ENCODE peak calls at places on chromosome 16, in four cellular contexts. O, X, K and C are unnamed samples.

GRCh38 chr16:56610609-56611111 is 2.3 kb downstream of the MT2A start:
- DNase-seq in O (no peak), K (peak), X (peak), C (peak)

GRCh38 chr16:89402962-89403361 is 87.4 kb downstream of the ANKRD11 start:
- DNase-seq in X (no peak), O (peak), K (no peak), C (no peak)

GRCh38 chr16:87715658-87716057 is 50.1 kb downstream of the KLHDC4 start:
- DNase-seq in K (no peak), X (no peak), O (no peak), C (no peak)

GRCh38 chr16:51592013-51592501 is 441.0 kb upstream of the SALL1 start:
- DNase-seq in X (no peak), K (no peak), O (no peak), C (no peak)

GRCh38 chr16:27232875-27233605 is 29.7 kb downstream of the KDM8 start:
- DNase-seq in X (no peak), O (no peak), K (no peak), C (peak)

GRCh38 chr16:31365131-31365865 is 10.3 kb downstream of the ITGAX start:
- DNase-seq in K (no peak), X (no peak), O (peak), C (no peak)

GRCh38 chr16:54926166-54926838 is 4.4 kb upstream of the IRX5 start:
- DNase-seq in X (peak), K (no peak), O (peak), C (peak)

GRCh38 chr16:16092925-16093624 is 130.2 kb downstream of the ABCC6 start:
- DNase-seq in X (peak), K (peak), O (no peak), C (peak)

GRCh38 chr16:56068314-56068713 is 123.0 kb upstream of the GNAO1 start:
- DNase-seq in O (no peak), K (no peak), X (no peak), C (no peak)

GRCh38 chr16:70661534-70661917 is 15.2 kb downstream of the IL34 start:
- DNase-seq in X (no peak), K (no peak), O (no peak), C (no peak)

GRCh38 chr16:19115148-19116021 is 1.6 kb downstream of the ITPRIPL2 start:
- DNase-seq in K (no peak), O (no peak), X (no peak), C (no peak)

GRCh38 chr16:57618306-57619132 is 9.9 kb upstream of the ADGRG1 start:
- DNase-seq in X (peak), O (no peak), K (no peak), C (no peak)

GRCh38 chr16:10824111-10824893 is 5.7 kb upstream of the TVP23A start:
- DNase-seq in O (no peak), K (no peak), X (no peak), C (no peak)

GRCh38 chr16:9395958-9396359 is 304.5 kb downstream of the HAPSTR1 start:
- DNase-seq in X (no peak), O (no peak), K (no peak), C (no peak)

GRCh38 chr16:15415411-15416070 is 18.8 kb upstream of the BMERB1 start:
- DNase-seq in O (no peak), K (no peak), X (peak), C (no peak)

GRCh38 chr16:85327731-85328664 is 215.7 kb upstream of the CIBAR2 start:
- DNase-seq in X (peak), K (no peak), O (no peak), C (no peak)

GRCh38 chr16:69049146-69049545 is 56.3 kb upstream of the HAS3 start:
- DNase-seq in X (peak), K (peak), O (no peak), C (peak)

GRCh38 chr16:12896562-12896961 is 4.8 kb upstream of the SHISA9 start:
- DNase-seq in O (peak), X (no peak), K (no peak), C (no peak)

GRCh38 chr16:29789775-29790182 is 772 bp upstream of the KIF22 start:
- DNase-seq in O (no peak), K (no peak), X (no peak), C (no peak)

GRCh38 chr16:25012525-25012991 is 2.6 kb downstream of the ARHGAP17 start:
- DNase-seq in K (peak), O (peak), X (peak), C (peak)

GRCh38 chr16:54287018-54287757 is 601 bp upstream of the IRX3 start:
- DNase-seq in O (no peak), X (no peak), K (no peak), C (no peak)

GRCh38 chr16:50591800-50592771 is 43.9 kb downstream of the NKD1 start:
- DNase-seq in O (no peak), K (no peak), X (no peak), C (peak)

GRCh38 chr16:87780385-87780989 is 14.7 kb upstream of the KLHDC4 start:
- DNase-seq in O (peak), K (no peak), X (peak), C (peak)

GRCh38 chr16:62665269-62665668 is 629.0 kb upstream of the CDH8 start:
- DNase-seq in K (no peak), O (no peak), X (no peak), C (no peak)

GRCh38 chr16:84501077-84501735 is 3.3 kb downstream of the MEAK7 start:
- DNase-seq in O (peak), K (no peak), X (peak), C (peak)

GRCh38 chr16:48434653-48435318 is 49.6 kb upstream of the SIAH1 start:
- DNase-seq in K (peak), X (peak), O (peak), C (peak)

GRCh38 chr16:23948949-23949392 is 113.2 kb downstream of the PRKCB start:
- DNase-seq in K (no peak), O (no peak), X (no peak), C (no peak)

GRCh38 chr16:13958438-13958837 is 38.5 kb downstream of the ERCC4 start:
- DNase-seq in X (no peak), K (no peak), O (no peak), C (no peak)

DNA sequence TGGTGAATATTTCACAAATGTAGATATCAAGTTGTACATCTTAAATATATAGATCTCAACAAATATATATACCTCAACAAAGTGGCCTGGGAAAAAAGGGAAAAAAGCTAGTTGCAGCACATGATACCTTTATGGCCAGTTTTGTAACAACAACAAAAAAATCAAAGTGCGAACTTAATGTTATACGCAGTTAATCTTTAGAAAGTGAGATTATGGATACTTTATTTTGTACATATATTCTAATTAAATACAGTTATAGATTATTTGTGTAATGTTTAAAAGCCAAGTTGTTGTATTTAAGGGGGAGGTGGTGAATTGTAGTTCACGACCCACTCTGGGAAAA is 385 bp upstream of the ZFP1 start:
- DNase-seq in K (no peak), X (no peak), O (no peak), C (no peak)
- H3K4me3 ChIP-seq in K (peak), X (peak), O (peak), C (peak)

GRCh38 chr16:4695473-4696171 is 2.3 kb downstream of the NUDT16L1 start:
- DNase-seq in K (no peak), O (no peak), X (peak), C (no peak)

GRCh38 chr16:4693956-4694663 is 748 bp downstream of the NUDT16L1 start:
- DNase-seq in K (peak), X (peak), O (peak), C (peak)

GRCh38 chr16:4696172-4696904 is 3.0 kb downstream of the NUDT16L1 start:
- DNase-seq in K (no peak), X (peak), O (peak), C (peak)

GRCh38 chr16:4693296-4693955 is at the start of gene NUDT16L1:
- DNase-seq in O (peak), X (peak), K (peak), C (peak)

DNA sequence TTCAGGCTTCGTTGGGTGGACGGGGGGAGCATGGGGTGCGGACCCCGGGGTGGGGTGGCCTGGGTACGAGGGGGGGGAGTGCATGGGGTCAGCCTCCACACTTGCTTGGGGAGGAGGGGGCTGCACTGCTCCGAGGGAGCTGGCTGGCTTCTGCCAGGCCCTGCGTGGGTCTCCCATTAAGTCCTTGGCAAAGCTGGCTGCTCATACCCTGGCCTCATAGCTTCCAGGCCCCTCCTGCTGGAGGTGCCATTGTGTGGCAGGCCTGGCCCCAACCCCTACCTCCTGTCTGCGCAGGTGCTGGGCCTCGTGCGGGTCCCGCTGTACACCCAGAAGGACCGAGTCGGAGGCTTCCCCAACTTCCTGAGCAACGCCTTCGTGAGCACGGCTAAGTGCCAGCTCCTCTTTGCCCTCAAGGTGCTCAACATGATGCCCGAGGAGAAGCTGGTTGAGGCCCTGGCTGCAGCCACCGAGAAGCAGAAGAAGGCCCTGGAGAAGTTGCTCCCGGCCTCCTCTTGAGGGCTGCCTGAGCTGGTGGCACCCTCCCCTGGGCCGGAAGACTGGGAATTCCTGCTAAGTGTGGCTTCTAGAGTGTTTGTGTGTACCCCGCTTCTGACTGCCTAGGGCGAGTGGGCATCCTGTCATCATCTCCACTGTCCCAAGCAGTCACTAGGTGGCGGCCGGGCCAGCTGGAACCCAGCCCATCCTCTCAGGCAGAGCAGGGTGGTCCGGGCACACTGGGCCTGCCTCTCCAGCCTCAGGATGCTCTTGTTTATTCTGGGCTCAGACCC is 1.5 kb downstream of the NUDT16L1 start:
- DNase-seq in K (no peak), X (peak), O (peak), C (peak)
- TF ChIP-seq CTCF in K (peak), X (peak), O (peak), C (no peak)

GRCh38 chr16:65095090-65095728 is 26.7 kb downstream of the CDH11 start:
- DNase-seq in X (no peak), O (no peak), K (no peak), C (no peak)

GRCh38 chr16:65099607-65100006 is 22.3 kb downstream of the CDH11 start:
- DNase-seq in X (no peak), K (no peak), O (no peak), C (no peak)

GRCh38 chr16:65098916-65099315 is 22.9 kb downstream of the CDH11 start:
- DNase-seq in K (no peak), O (no peak), X (no peak), C (no peak)

GRCh38 chr16:65094009-65094408 is 27.9 kb downstream of the CDH11 start:
- DNase-seq in O (no peak), K (no peak), X (no peak), C (no peak)

GRCh38 chr16:65097296-65097695 is 24.6 kb downstream of the CDH11 start:
- DNase-seq in O (no peak), X (no peak), K (no peak), C (no peak)
- H3K4me3 ChIP-seq in O (no peak), X (no peak), K (no peak), C (no peak)

GRCh38 chr16:1448536-1449116 is 4.3 kb upstream of the CCDC154 start:
- DNase-seq in X (no peak), O (no peak), K (no peak), C (no peak)

GRCh38 chr16:1447965-1448364 is 3.6 kb upstream of the CCDC154 start:
- DNase-seq in K (no peak), X (no peak), O (no peak), C (no peak)

GRCh38 chr16:1444730-1445517 is 568 bp upstream of the CCDC154 start:
- DNase-seq in K (no peak), O (peak), X (no peak), C (no peak)

GRCh38 chr16:1445518-1446197 is 1.3 kb upstream of the CCDC154 start:
- DNase-seq in X (no peak), O (peak), K (no peak), C (no peak)

GRCh38 chr16:1446296-1447080 is 2.1 kb upstream of the CCDC154 start:
- DNase-seq in K (no peak), X (no peak), O (no peak), C (no peak)
- TF ChIP-seq CTCF in K (no peak), X (no peak), O (no peak), C (no peak)